ENCODE peak calls at places on chromosomes 11 and 22, in six cellular contexts. X, M, D, C, V and B are unnamed samples.
A peak's percentile ranks its signal among the peaks of the same experiment; 100 is the strongest.

GRCh38 chr11:82732734-82733443 is 775 bp downstream of the FAM181B start:
- DNase-seq in X (no peak), M (no peak), D (peak; percentile 14), C (no peak), V (no peak), B (no peak)

GRCh38 chr11:86671386-86672006 is 920 bp downstream of the ME3 start:
- DNase-seq in X (no peak), M (peak; percentile 44), D (peak; percentile 75), C (no peak), V (peak; percentile 34), B (peak; percentile 41)

GRCh38 chr11:14593671-14594070 is 49.9 kb upstream of the PDE3B start:
- DNase-seq in X (no peak), M (no peak), D (no peak), C (peak; percentile 6), V (no peak), B (no peak)

GRCh38 chr11:64900263-64900678 is 16.7 kb downstream of the ATG2A start:
- DNase-seq in X (no peak), M (no peak), D (no peak), C (no peak), V (no peak), B (peak; percentile 47)

GRCh38 chr11:111923351-111923788 is 4.7 kb downstream of the C11orf52 start:
- DNase-seq in X (no peak), M (peak; percentile 50), D (no peak), C (no peak), V (peak; percentile 72), B (peak; percentile 51)

GRCh38 chr11:74397531-74398243 is 546 bp downstream of the PGM2L1 start:
- DNase-seq in X (peak; percentile 37), M (peak; percentile 43), D (peak; percentile 22), C (peak; percentile 57), V (no peak), B (no peak)

GRCh38 chr11:126139541-126140091 is 71.8 kb downstream of the RPUSD4 start:
- DNase-seq in X (no peak), M (peak; percentile 33), D (no peak), C (no peak), V (peak; percentile 97), B (peak; percentile 72)

GRCh38 chr11:45658292-45658991 is 7.0 kb downstream of the CHST1 start:
- DNase-seq in X (peak; percentile 54), M (peak; percentile 80), D (peak; percentile 89), C (peak; percentile 62), V (peak; percentile 20), B (peak; percentile 62)

GRCh38 chr22:29071261-29072045 is 1.4 kb upstream of the KREMEN1 start:
- DNase-seq in X (no peak), M (peak; percentile 23), D (no peak), C (peak; percentile 61), V (peak; percentile 36), B (no peak)

GRCh38 chr22:37747090-37747714 is 50.4 kb downstream of the TRIOBP start:
- DNase-seq in X (no peak), M (peak; percentile 27), D (peak; percentile 77), C (peak; percentile 41), V (peak; percentile 48), B (peak; percentile 71)

GRCh38 chr11:4495487-4495886 is 13.0 kb downstream of the OR52K1 start:
- DNase-seq in X (no peak), M (no peak), D (no peak), C (no peak), V (peak; percentile 23), B (peak; percentile 13)

GRCh38 chr11:46247090-46247489 is 30.4 kb upstream of the CREB3L1 start:
- DNase-seq in X (no peak), M (no peak), D (peak; percentile 75), C (no peak), V (peak; percentile 37), B (peak; percentile 70)

GRCh38 chr22:23058481-23059336 is 11.6 kb upstream of the GNAZ start:
- DNase-seq in X (peak; percentile 2), M (no peak), D (no peak), C (no peak), V (no peak), B (no peak)

GRCh38 chr11:61306221-61306620 is 11.1 kb upstream of the VWCE start:
- DNase-seq in X (no peak), M (no peak), D (no peak), C (no peak), V (no peak), B (no peak)

GRCh38 chr22:46969491-46969890 is 207.0 kb downstream of the TBC1D22A start:
- DNase-seq in X (no peak), M (no peak), D (no peak), C (peak; percentile 50), V (no peak), B (no peak)

GRCh38 chr11:75240381-75241035 is at the start of gene TPBGL:
- DNase-seq in X (no peak), M (peak; percentile 21), D (no peak), C (no peak), V (no peak), B (no peak)

GRCh38 chr11:134278356-134278755 is 2.2 kb downstream of the GLB1L3 start:
- DNase-seq in X (peak; percentile 1), M (no peak), D (no peak), C (no peak), V (no peak), B (no peak)

GRCh38 chr11:134277176-134278001 is 1.2 kb downstream of the GLB1L3 start:
- DNase-seq in X (peak; percentile 3), M (no peak), D (no peak), C (no peak), V (no peak), B (no peak)

GRCh38 chr11:134275188-134275533 is 1.0 kb upstream of the GLB1L3 start:
- DNase-seq in X (no peak), M (no peak), D (no peak), C (no peak), V (no peak), B (no peak)

GRCh38 chr11:134275534-134276395 is at the start of gene GLB1L3:
- DNase-seq in X (peak; percentile 83), M (peak; percentile 29), D (no peak), C (no peak), V (peak; percentile 8), B (no peak)

DNA sequence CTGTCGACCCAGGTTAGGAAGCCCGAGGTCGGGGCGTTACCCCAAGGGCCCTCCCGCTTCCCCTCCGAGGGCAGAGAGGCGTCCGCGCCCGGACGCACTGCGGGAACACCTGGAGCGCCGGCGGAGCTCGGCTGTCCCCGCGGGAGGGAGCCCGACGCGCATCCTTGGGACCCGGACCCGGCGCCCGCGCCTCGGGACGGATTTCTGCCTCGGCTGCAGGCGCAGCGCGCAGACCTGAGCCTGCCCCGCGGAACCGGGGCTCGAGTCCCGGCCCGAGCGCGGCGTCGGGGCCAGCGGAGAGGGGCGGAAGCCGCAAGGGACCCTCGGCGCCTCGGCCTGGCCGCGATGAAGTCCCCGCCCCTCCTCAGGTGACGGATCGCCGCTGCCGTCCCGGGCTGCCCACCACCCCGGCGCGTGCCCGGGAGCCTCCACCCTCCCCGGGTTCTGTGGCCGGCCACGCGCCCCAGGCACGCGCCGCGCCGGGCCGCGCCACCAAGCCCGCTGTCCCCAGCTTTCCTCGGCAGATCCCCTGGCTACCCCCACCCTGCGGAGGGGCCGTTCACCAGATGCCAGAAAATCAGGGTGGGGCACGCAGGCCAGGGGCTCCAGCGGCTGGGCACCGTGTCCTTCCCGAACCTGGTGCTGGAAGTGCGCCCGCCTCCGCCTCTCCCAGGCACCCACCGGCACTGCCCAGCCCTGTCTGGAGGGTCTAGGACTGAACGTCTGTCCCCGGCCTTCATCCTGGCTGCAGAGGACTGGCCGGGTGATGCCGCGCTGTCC is 407 bp downstream of the GLB1L3 start:
- DNase-seq in X (peak; percentile 4), M (no peak), D (no peak), C (no peak), V (no peak), B (no peak)
- H3K4me3 ChIP-seq in X (peak overlapping the region; percentile 74), M (peak overlapping the region; percentile 41), D (no peak overlapping the region), C (no peak overlapping the region), V (no peak overlapping the region), B (no peak overlapping the region)

GRCh38 chr22:45343143-45343542 is 33.4 kb downstream of the FAM118A start:
- DNase-seq in X (no peak), M (no peak), D (no peak), C (no peak), V (no peak), B (no peak)

GRCh38 chr22:45338795-45339194 is 29.1 kb downstream of the FAM118A start:
- DNase-seq in X (no peak), M (no peak), D (no peak), C (no peak), V (no peak), B (no peak)

GRCh38 chr22:45340323-45340722 is 30.6 kb downstream of the FAM118A start:
- DNase-seq in X (no peak), M (no peak), D (no peak), C (no peak), V (no peak), B (no peak)

GRCh38 chr22:45341503-45341902 is 31.8 kb downstream of the FAM118A start:
- DNase-seq in X (peak; percentile 32), M (no peak), D (no peak), C (no peak), V (no peak), B (no peak)

GRCh38 chr22:45344339-45344738 is 34.6 kb downstream of the FAM118A start:
- DNase-seq in X (no peak), M (peak; percentile 71), D (no peak), C (no peak), V (peak; percentile 34), B (peak; percentile 33)
- TF ChIP-seq CTCF in X (no peak), M (peak; percentile 57), D (no peak), C (no peak), V (peak; percentile 33), B (peak; percentile 14)

GRCh38 chr22:40345801-40346177 is 511 bp upstream of the ADSL start:
- DNase-seq in X (peak; percentile 65), M (peak; percentile 42), D (peak; percentile 56), C (peak; percentile 78), V (no peak), B (peak; percentile 37)

GRCh38 chr22:40345271-40345670 is 1.0 kb upstream of the ADSL start:
- DNase-seq in X (peak; percentile 29), M (peak; percentile 23), D (peak; percentile 70), C (peak; percentile 32), V (peak; percentile 16), B (peak; percentile 61)

GRCh38 chr22:40346178-40347064 is at the start of gene ADSL:
- DNase-seq in X (peak; percentile 88), M (peak; percentile 86), D (peak; percentile 91), C (peak; percentile 92), V (peak; percentile 78), B (peak; percentile 78)

GRCh38 chr22:40347300-40347699 is 1.0 kb downstream of the ADSL start:
- DNase-seq in X (no peak), M (no peak), D (no peak), C (no peak), V (no peak), B (no peak)

DNA sequence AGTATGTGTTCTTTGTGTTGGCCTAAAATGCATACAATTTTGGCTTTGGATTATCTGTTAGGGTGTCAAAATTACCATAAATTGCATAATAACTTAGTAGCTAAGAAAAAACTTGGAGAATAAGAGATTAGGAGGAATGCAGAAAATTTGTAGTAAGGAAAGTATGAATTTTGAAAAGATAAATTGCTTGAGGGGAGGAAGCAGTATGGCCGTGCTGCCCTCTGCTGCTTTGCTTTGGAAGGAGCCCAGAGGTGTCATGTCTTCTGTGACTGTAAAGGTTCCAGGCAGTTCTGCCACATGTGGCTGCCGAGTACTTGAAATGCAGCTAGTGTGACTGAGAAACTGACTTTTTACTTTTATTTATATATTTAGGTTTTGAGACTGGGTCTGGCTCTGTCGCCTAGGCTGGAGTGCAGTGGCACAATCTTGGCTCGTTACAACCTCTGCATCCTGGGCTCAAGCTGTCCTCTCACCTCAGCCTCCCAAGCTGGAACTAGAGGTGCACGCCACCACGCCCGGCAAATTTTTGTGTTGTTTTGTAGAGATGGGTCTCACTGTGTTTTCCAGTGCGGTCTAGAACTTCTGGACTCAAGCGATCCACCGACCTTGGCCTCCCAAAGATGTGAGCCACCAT is 1.8 kb downstream of the ADSL start:
- DNase-seq in X (peak; percentile 64), M (peak; percentile 80), D (peak; percentile 73), C (peak; percentile 70), V (peak; percentile 73), B (peak; percentile 73)
- H3K4me3 ChIP-seq in X (peak overlapping the region; percentile 93), M (no peak overlapping the region), D (no peak overlapping the region), C (peak overlapping the region; percentile 82), V (peak overlapping the region; percentile 95), B (no peak overlapping the region)

GRCh38 chr11:120985718-120986569 is 38.0 kb upstream of the TBCEL start:
- DNase-seq in X (no peak), M (peak; percentile 45), D (peak; percentile 82), C (peak; percentile 58), V (peak; percentile 25), B (peak; percentile 18)
- TF ChIP-seq CTCF in X (no peak), M (no peak), D (peak; percentile 61), C (no peak), V (peak; percentile 33), B (no peak)